ENCODE peak calls at places on chromosomes 7 and 10, in nine cellular contexts. O is neural progenitor cell; W is stomach; U is H1; Z is OCI-LY7; E is SK-N-SH; B is CD8-positive, alpha-beta T cell; C is thoracic aorta; V is hepatocyte. Y is an unnamed sample.
A peak's percentile ranks its signal among the peaks of the same experiment; 100 is the strongest.

GRCh38 chr10:78434886-78435285 is 401.2 kb downstream of the RPS24 start:
- DNase-seq in O (no peak), W (no peak), U (no peak), Z (no peak), E (no peak), B (no peak), C (no peak), V (no peak), Y (no peak)

GRCh38 chr7:118436663-118437062 is 212.2 kb downstream of the ANKRD7 start:
- DNase-seq in O (no peak), W (no peak), U (no peak), Z (no peak), E (no peak), B (no peak), C (no peak), V (no peak), Y (no peak)

GRCh38 chr10:13352519-13352918 is 4.4 kb upstream of the SEPHS1 start:
- DNase-seq in O (peak; percentile 33), W (no peak), U (peak; percentile 34), Z (peak; percentile 50), E (no peak), B (no peak), C (no peak), V (no peak), Y (no peak)

GRCh38 chr7:99105756-99106155 is 38.2 kb downstream of the SMURF1 start:
- DNase-seq in O (no peak), W (no peak), U (no peak), Z (no peak), E (no peak), B (no peak), C (no peak), V (no peak), Y (no peak)

GRCh38 chr10:132836832-132837540 is 51.0 kb upstream of the NKX6-2 start:
- DNase-seq in O (peak; percentile 80), W (peak; percentile 50), U (peak; percentile 17), Z (peak; percentile 42), E (peak; percentile 94), B (peak; percentile 49), C (no peak), V (peak; percentile 76), Y (no peak)

GRCh38 chr7:107836237-107837144 is 33.5 kb upstream of the SLC26A3 start:
- DNase-seq in O (no peak), W (no peak), U (no peak), Z (no peak), E (peak; percentile 53), B (no peak), C (no peak), V (peak; percentile 31), Y (no peak)

GRCh38 chr7:117873056-117873932 is at the start of gene CTTNBP2:
- DNase-seq in O (peak; percentile 90), W (peak; percentile 45), U (no peak), Z (no peak), E (peak; percentile 75), B (no peak), C (no peak), V (peak; percentile 78), Y (no peak)

GRCh38 chr7:92644406-92645113 is 54.4 kb upstream of the FAM133B start:
- DNase-seq in O (no peak), W (no peak), U (no peak), Z (no peak), E (no peak), B (no peak), C (no peak), V (no peak), Y (no peak)

GRCh38 chr10:61987951-61988379 is 86.5 kb downstream of the ARID5B start:
- DNase-seq in O (no peak), W (no peak), U (no peak), Z (peak; percentile 90), E (no peak), B (no peak), C (no peak), V (no peak), Y (no peak)

GRCh38 chr7:157371296-157371695 is 34.5 kb downstream of the DNAJB6 start:
- DNase-seq in O (no peak), W (no peak), U (no peak), Z (no peak), E (no peak), B (no peak), C (no peak), V (no peak), Y (no peak)
- H3K36me3 ChIP-seq in O (peaks cover 30% of the 10 kb centered on the region), W (peaks cover 62% of the 10 kb centered on the region), U (peaks cover 89% of the 10 kb centered on the region), Z (peaks cover 100% of the 10 kb centered on the region), E (peaks cover 80% of the 10 kb centered on the region), B (peaks cover 46% of the 10 kb centered on the region), C (peaks cover 62% of the 10 kb centered on the region), V (peaks cover 6% of the 10 kb centered on the region), Y (peaks cover 71% of the 10 kb centered on the region)

DNA sequence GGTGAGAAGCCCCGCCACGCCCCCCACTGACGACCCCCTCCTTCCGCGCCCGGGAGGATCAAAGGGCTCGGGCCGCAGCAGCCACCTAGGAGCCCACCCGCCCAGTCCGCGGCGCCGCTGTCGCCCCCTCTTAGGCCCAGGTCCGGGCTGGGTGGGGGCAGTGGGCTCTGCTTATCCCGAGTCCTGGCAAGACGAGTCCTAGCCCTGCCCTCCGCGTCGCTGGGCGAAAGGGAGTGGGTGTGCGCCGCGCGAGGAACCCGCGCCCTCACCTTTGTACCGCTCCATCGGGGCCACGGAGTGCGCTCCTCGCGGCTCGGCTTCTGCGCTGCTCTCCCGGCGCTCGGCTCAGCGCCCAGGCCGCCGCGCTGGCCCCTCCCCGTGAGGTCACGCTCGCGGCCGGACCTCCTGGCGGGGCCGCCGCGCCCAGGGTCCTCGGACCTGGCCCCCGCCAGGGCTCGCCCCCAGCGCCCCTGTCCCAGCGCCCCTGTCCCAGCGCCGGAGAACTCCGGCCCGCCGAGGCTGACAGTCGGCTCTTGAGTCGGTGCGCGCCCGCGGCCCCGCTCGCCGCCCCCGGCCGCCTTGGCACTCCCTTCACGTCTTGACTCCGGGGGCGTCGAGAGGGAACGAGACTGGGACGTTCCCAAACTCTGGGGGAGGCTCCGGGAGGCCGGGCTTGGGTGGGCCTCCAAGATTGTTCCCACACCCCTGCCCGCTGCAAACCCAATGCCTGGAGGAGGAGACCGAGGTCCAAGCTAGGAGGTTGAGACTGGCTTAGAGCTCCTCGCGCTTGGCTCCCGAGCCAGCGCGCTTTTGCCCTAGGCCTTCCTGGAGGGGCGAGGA is at the start of gene AFAP1L2:
- DNase-seq in O (peak; percentile 63), W (peak; percentile 57), U (no peak), Z (no peak), E (peak; percentile 84), B (no peak), C (no peak), V (peak; percentile 69), Y (no peak)
- H3K27ac ChIP-seq in O (no peak within 1 kb of the TSS), W (peak within 1 kb of the TSS; percentile 75), U (no peak within 1 kb of the TSS), Z (no peak within 1 kb of the TSS), E (no peak within 1 kb of the TSS), B (no peak within 1 kb of the TSS), C (no peak within 1 kb of the TSS), V (no peak within 1 kb of the TSS), Y (no peak within 1 kb of the TSS)

GRCh38 chr7:41874206-41874770 is 171.4 kb upstream of the INHBA start:
- DNase-seq in O (no peak), W (no peak), U (no peak), Z (no peak), E (no peak), B (no peak), C (no peak), V (no peak), Y (no peak)

GRCh38 chr7:41872951-41873350 is 170.1 kb upstream of the INHBA start:
- DNase-seq in O (no peak), W (no peak), U (no peak), Z (no peak), E (no peak), B (no peak), C (no peak), V (no peak), Y (no peak)

GRCh38 chr7:41875513-41875912 is 172.6 kb upstream of the INHBA start:
- DNase-seq in O (no peak), W (no peak), U (no peak), Z (no peak), E (no peak), B (no peak), C (no peak), V (no peak), Y (no peak)

GRCh38 chr7:41870505-41871138 is 167.7 kb upstream of the INHBA start:
- DNase-seq in O (no peak), W (no peak), U (no peak), Z (no peak), E (no peak), B (no peak), C (no peak), V (no peak), Y (no peak)

DNA sequence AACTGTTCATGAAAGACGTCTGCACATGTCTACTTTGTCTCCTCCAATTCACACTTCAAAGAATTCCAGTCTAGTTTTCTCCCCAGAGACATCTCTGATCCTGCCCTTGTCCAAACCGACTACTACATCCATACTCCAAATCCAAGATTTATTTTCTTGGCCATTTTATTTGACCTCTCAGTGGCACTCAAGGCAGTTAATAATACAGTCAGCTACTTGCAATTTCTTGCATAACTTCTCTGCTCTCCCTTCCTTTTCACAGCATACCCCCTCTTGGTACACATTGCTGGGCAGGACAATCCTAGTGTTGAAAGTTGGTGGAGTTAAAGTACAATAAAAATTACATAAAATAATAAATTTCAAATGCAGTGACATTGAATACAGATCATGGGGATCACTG is 170.9 kb upstream of the INHBA start:
- DNase-seq in O (no peak), W (no peak), U (no peak), Z (no peak), E (no peak), B (no peak), C (no peak), V (no peak), Y (no peak)
- H3K36me3 ChIP-seq in O (no peaks in the 10 kb centered on the region), W (no peaks in the 10 kb centered on the region), U (no peaks in the 10 kb centered on the region), Z (no peaks in the 10 kb centered on the region), E (no peaks in the 10 kb centered on the region), B (no peaks in the 10 kb centered on the region), C (no peaks in the 10 kb centered on the region), V (no peaks in the 10 kb centered on the region), Y (no peaks in the 10 kb centered on the region)

GRCh38 chr10:95815701-95816100 is 59.7 kb downstream of the ENTPD1 start:
- DNase-seq in O (no peak), W (no peak), U (no peak), Z (no peak), E (no peak), B (no peak), C (no peak), V (no peak), Y (no peak)

GRCh38 chr10:95818010-95818409 is 62.0 kb downstream of the ENTPD1 start:
- DNase-seq in O (no peak), W (no peak), U (no peak), Z (no peak), E (no peak), B (no peak), C (no peak), V (no peak), Y (no peak)

GRCh38 chr10:95820363-95820762 is 64.4 kb downstream of the ENTPD1 start:
- DNase-seq in O (no peak), W (no peak), U (no peak), Z (peak; percentile 15), E (no peak), B (no peak), C (no peak), V (no peak), Y (no peak)

GRCh38 chr10:95819620-95820329 is 63.8 kb downstream of the ENTPD1 start:
- DNase-seq in O (no peak), W (no peak), U (no peak), Z (no peak), E (no peak), B (no peak), C (no peak), V (no peak), Y (no peak)

DNA sequence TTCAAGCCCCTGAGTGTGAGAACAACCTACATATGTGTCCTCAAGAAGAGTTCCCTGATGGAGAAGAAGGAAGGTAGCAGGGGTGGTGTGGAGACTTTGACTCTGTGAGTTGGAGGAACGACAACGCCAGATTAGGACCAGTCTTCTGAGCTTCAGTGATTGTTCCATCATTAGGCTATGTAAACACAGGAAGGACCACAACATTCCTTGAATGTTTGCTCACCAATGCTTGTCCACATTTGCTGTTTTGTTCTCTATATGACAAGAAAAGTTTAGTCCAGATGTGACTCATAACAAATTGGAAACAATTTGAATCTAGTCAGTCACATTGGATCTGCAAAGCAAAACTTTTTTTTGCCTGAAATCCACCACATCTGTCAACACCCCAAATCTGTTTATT is 62.7 kb downstream of the ENTPD1 start:
- DNase-seq in O (no peak), W (no peak), U (no peak), Z (no peak), E (no peak), B (no peak), C (no peak), V (no peak), Y (no peak)
- H3K27ac ChIP-seq in O (no peak overlapping the region), W (no peak overlapping the region), U (no peak overlapping the region), Z (no peak overlapping the region), E (no peak overlapping the region), B (no peak overlapping the region), C (no peak overlapping the region), V (no peak overlapping the region), Y (no peak overlapping the region)

Y was measured in effector memory CD4-positive, alpha-beta T cell.